ENCODE peak calls at places on chromosomes 11 and 22, in five cellular contexts. K, X, D, M and E are unnamed samples.

GRCh38 chr22:22123960-22124278 is 120.7 kb upstream of the VPREB1 start:
- DNase-seq in X (peak; percentile 35), M (no peak), K (no peak), D (no peak), E (no peak)

GRCh38 chr11:59097113-59097708 is 9.8 kb upstream of the FAM111B start:
- DNase-seq in X (peak; percentile 16), D (peak; percentile 48), M (peak; percentile 34), K (peak; percentile 60), E (no peak)

GRCh38 chr11:129386795-129387390 is 11.2 kb downstream of the BARX2 start:
- DNase-seq in K (no peak), X (no peak), M (no peak), D (no peak), E (no peak)

GRCh38 chr11:57072640-57073039 is 83.9 kb downstream of the OR5AK2 start:
- DNase-seq in D (peak; percentile 2), M (no peak), K (no peak), X (no peak), E (no peak)

GRCh38 chr22:27990451-27990840 is 71.4 kb upstream of the PITPNB start:
- DNase-seq in D (no peak), X (peak; percentile 46), K (no peak), M (no peak), E (no peak)

GRCh38 chr11:120546312-120547205 is 35.0 kb downstream of the GRIK4 start:
- DNase-seq in D (peak; percentile 58), X (no peak), M (no peak), K (no peak), E (no peak)

GRCh38 chr11:30285416-30286121 is 37.3 kb upstream of the ARL14EP start:
- DNase-seq in X (no peak), K (no peak), D (no peak), M (no peak), E (no peak)

GRCh38 chr11:33476945-33477584 is 219.9 kb downstream of the HIPK3 start:
- DNase-seq in K (no peak), M (no peak), D (no peak), X (no peak), E (no peak)

GRCh38 chr11:107999759-108000455 is 8.8 kb upstream of the CUL5 start:
- DNase-seq in K (peak; percentile 72), D (peak; percentile 74), X (peak; percentile 59), M (peak; percentile 56), E (peak; percentile 11)

GRCh38 chr22:30267382-30268302 is 991 bp upstream of the OSM start:
- DNase-seq in X (no peak), M (no peak), D (no peak), K (no peak), E (no peak)

GRCh38 chr11:69636870-69637600 is 3.9 kb upstream of the CCND1 start:
- DNase-seq in M (no peak), X (no peak), K (no peak), D (no peak), E (no peak)

GRCh38 chr11:17391493-17392355 is 3.3 kb upstream of the KCNJ11 start:
- DNase-seq in M (peak; percentile 12), X (no peak), D (no peak), K (no peak), E (no peak)

GRCh38 chr22:47083379-47083986 is 321.0 kb downstream of the TBC1D22A start:
- DNase-seq in K (no peak), X (no peak), D (no peak), M (no peak), E (no peak)

GRCh38 chr11:64546600-64546999 is 44.4 kb upstream of the SLC22A12 start:
- DNase-seq in K (no peak), X (no peak), M (no peak), D (no peak), E (no peak)

GRCh38 chr11:68933605-68934320 is 30.1 kb downstream of the IGHMBP2 start:
- DNase-seq in D (no peak), K (no peak), M (no peak), X (no peak), E (no peak)

GRCh38 chr22:30279389-30279788 is 9.9 kb downstream of the CASTOR1 start:
- DNase-seq in K (no peak), D (no peak), X (no peak), M (no peak), E (no peak)

GRCh38 chr11:107707128-107707760 is 4.6 kb downstream of the SLN start:
- DNase-seq in D (no peak), X (no peak), K (no peak), M (no peak), E (no peak)

GRCh38 chr11:129167315-129167714 is 24.8 kb downstream of the ARHGAP32 start:
- DNase-seq in K (no peak), X (no peak), M (no peak), D (no peak), E (no peak)

GRCh38 chr11:737366-737765 is 9.9 kb upstream of the TALDO1 start:
- DNase-seq in K (no peak), X (peak; percentile 4), D (no peak), M (no peak), E (no peak)

GRCh38 chr11:107844041-107844440 is 14.5 kb downstream of the SLC35F2 start:
- DNase-seq in D (no peak), X (no peak), K (no peak), M (no peak), E (no peak)

GRCh38 chr11:129267716-129268115 is 75.6 kb upstream of the ARHGAP32 start:
- DNase-seq in M (no peak), K (no peak), D (no peak), X (no peak), E (no peak)

GRCh38 chr11:12090061-12090572 is 20.3 kb upstream of the MICAL2 start:
- DNase-seq in D (peak; percentile 54), K (no peak), X (peak; percentile 32), M (no peak), E (no peak)

GRCh38 chr11:98115873-98116272 is 904.9 kb upstream of the CNTN5 start:
- DNase-seq in X (no peak), M (no peak), D (no peak), K (no peak), E (no peak)

GRCh38 chr11:130644187-130644586 is 195.7 kb downstream of the ADAMTS15 start:
- DNase-seq in M (no peak), X (no peak), K (no peak), D (no peak), E (no peak)

GRCh38 chr11:112889446-112889845 is 71.8 kb upstream of the NCAM1 start:
- DNase-seq in M (no peak), X (no peak), K (no peak), D (no peak), E (no peak)

GRCh38 chr22:22743128-22743760 is 98.8 kb downstream of the GGTLC2 start:
- DNase-seq in X (no peak), D (no peak), M (no peak), K (no peak), E (no peak)

GRCh38 chr11:13260196-13260962 is 17.2 kb upstream of the BMAL1 start:
- DNase-seq in X (no peak), M (no peak), K (no peak), D (no peak), E (no peak)

GRCh38 chr11:41431784-41432183 is 27.7 kb downstream of the LRRC4C start:
- DNase-seq in D (no peak), K (peak; percentile 16), M (peak; percentile 36), X (peak; percentile 11), E (no peak)

GRCh38 chr11:2671748-2672147 is 28.0 kb downstream of the KCNQ1OT1 start:
- DNase-seq in M (no peak), K (no peak), D (no peak), X (no peak), E (no peak)

GRCh38 chr11:80451105-80451504 is 1010.3 kb upstream of the TENM4 start:
- DNase-seq in M (no peak), X (no peak), D (no peak), K (no peak), E (no peak)

GRCh38 chr22:47622541-47622940 is 860.1 kb downstream of the TBC1D22A start:
- DNase-seq in D (no peak), K (no peak), X (no peak), M (no peak), E (no peak)

GRCh38 chr11:111069076-111069475 is 176.4 kb upstream of the POU2AF2 start:
- DNase-seq in K (peak; percentile 45), X (no peak), D (peak; percentile 6), M (no peak), E (no peak)

GRCh38 chr11:32005786-32006406 is 85.0 kb upstream of the RCN1 start:
- DNase-seq in K (no peak), D (no peak), M (no peak), X (no peak), E (no peak)

GRCh38 chr22:43946391-43946680 is 8.9 kb upstream of the SAMM50 start:
- DNase-seq in M (peak; percentile 51), D (no peak), X (peak; percentile 33), K (no peak), E (no peak)

GRCh38 chr22:22061085-22062077 is 78.8 kb upstream of the TOP3B start:
- DNase-seq in X (no peak), K (peak; percentile 83), M (no peak), D (peak; percentile 8), E (no peak)

GRCh38 chr22:32684148-32684821 is 117.2 kb upstream of the TIMP3 start:
- DNase-seq in M (no peak), X (no peak), D (no peak), K (no peak), E (no peak)
- TF ChIP-seq REST in M (no peak), X (no peak), D (no peak), K (no peak), E (no peak)

GRCh38 chr11:117456027-117456720 is 128.5 kb downstream of the CEP164 start:
- DNase-seq in X (no peak), D (no peak), K (no peak), M (no peak), E (peak; percentile 71)
- TF ChIP-seq YY1 in X (no peak), D (no peak), K (no peak), M (no peak), E (peak; percentile 74)

GRCh38 chr22:20626811-20627210 is 119.4 kb downstream of the MED15 start:
- DNase-seq in M (no peak), K (no peak), D (no peak), X (no peak), E (no peak)

GRCh38 chr22:20624161-20624616 is 116.8 kb downstream of the MED15 start:
- DNase-seq in X (no peak), M (no peak), D (no peak), K (no peak), E (peak; percentile 85)

GRCh38 chr22:20627432-20627831 is 120.0 kb downstream of the MED15 start:
- DNase-seq in X (no peak), M (no peak), K (no peak), D (no peak), E (no peak)

GRCh38 chr22:20622650-20623339 is 115.4 kb downstream of the MED15 start:
- DNase-seq in M (no peak), K (no peak), D (no peak), X (no peak), E (no peak)

DNA sequence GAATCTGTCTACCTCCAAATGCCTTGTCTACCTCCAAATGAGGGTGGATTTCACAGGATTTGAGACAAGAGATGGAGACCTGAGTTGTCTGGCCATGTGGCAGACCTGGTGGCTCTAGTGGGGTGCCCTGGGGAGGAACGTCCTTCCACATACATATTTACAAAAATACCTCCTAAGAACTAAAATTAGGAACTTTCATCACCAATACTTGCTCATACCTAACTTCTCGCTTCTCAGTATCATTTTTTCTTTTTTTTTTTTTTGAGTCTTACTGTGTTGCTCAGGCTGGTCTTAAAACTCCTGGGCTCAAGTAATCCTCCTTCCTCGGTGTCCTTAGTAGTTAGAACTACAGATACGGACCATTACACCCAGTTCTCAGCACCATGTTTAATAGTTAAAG is 117.9 kb downstream of the MED15 start:
- DNase-seq in X (no peak), M (no peak), K (no peak), D (no peak), E (peak; percentile 27)
- TF ChIP-seq REST in X (no peak), M (no peak), K (no peak), D (no peak), E (no peak)

GRCh38 chr11:113991170-113991569 is 16.3 kb downstream of the HTR3A start:
- DNase-seq in K (peak; percentile 6), D (no peak), M (no peak), X (peak; percentile 57), E (no peak)
- TF ChIP-seq YY1 in K (no peak), D (no peak), M (no peak), X (no peak), E (no peak)